ENCODE peak calls at places on chromosomes 2 and 18, in seven cellular contexts. W is activated CD4-positive, CD25-positive, alpha-beta regulatory T cell treated with anti-CD3 and anti-CD28 coated beads, Interleukin-2, amount 50 U/mL, for 72 hours; S is choroid plexus epithelial cell; Z is NCI-H1694 treated with DMSO at 0.1 percent for 48 hours; N is stimulated activated CD8-positive, alpha-beta memory T cell treated with anti-CD3 and anti-CD28 coated beads, Interleukin-15, amount 100 ng/mL, for 24 hours; O is fibroblast of the aortic adventitia; R is hypothalamus. A is an unnamed sample.

GRCh38 chr2:156405586-156405985 is 30.6 kb upstream of the GPD2 start:
- DNase-seq in W (no peak), S (peak; percentile 36), Z (no peak), N (no peak), O (peak; percentile 51), R (no peak), A (no peak)

GRCh38 chr18:28511421-28511821 is 334.5 kb upstream of the CDH2 start:
- DNase-seq in W (no peak), S (peak; percentile 20), Z (no peak), N (no peak), O (peak; percentile 32), R (no peak), A (peak; percentile 52)

GRCh38 chr2:69119104-69119503 is 106.1 kb downstream of the ANTXR1 start:
- DNase-seq in W (no peak), S (no peak), Z (no peak), N (no peak), O (no peak), R (no peak), A (peak; percentile 59)

GRCh38 chr2:51693640-51694039 is 661.7 kb upstream of the NRXN1 start:
- DNase-seq in W (no peak), S (no peak), Z (no peak), N (no peak), O (peak; percentile 16), R (no peak), A (no peak)

GRCh38 chr18:67476585-67476984 is 39.9 kb downstream of the DSEL start:
- DNase-seq in W (no peak), S (peak; percentile 32), Z (no peak), N (no peak), O (no peak), R (no peak), A (peak; percentile 12)

GRCh38 chr18:35526476-35527120 is 28.8 kb upstream of the INO80C start:
- DNase-seq in W (no peak), S (peak; percentile 93), Z (no peak), N (no peak), O (peak; percentile 10), R (no peak), A (peak; percentile 46)

GRCh38 chr2:164554487-164554886 is 66.8 kb downstream of the GRB14 start:
- DNase-seq in W (no peak), S (peak; percentile 34), Z (no peak), N (no peak), O (no peak), R (no peak), A (peak; percentile 50)

GRCh38 chr2:101619191-101619591 is 78.3 kb upstream of the MAP4K4 start:
- DNase-seq in W (no peak), S (peak; percentile 62), Z (no peak), N (no peak), O (no peak), R (no peak), A (no peak)

GRCh38 chr2:158753561-158754302 is 41.4 kb upstream of the DAPL1 start:
- DNase-seq in W (no peak), S (peak; percentile 86), Z (peak; percentile 90), N (no peak), O (peak; percentile 79), R (no peak), A (peak; percentile 83)

GRCh38 chr2:97714950-97715652 is 1.7 kb downstream of the ZAP70 start:
- DNase-seq in W (no peak), S (no peak), Z (no peak), N (no peak), O (no peak), R (no peak), A (no peak)

GRCh38 chr2:49490710-49491109 is 336.4 kb upstream of the FSHR start:
- DNase-seq in W (no peak), S (no peak), Z (no peak), N (no peak), O (no peak), R (no peak), A (peak; percentile 2)

GRCh38 chr2:112182581-112183034 is 44.4 kb downstream of the FBLN7 start:
- DNase-seq in W (peak; percentile 68), S (no peak), Z (no peak), N (no peak), O (no peak), R (no peak), A (no peak)

GRCh38 chr2:29010946-29011649 is 30.0 kb downstream of the TOGARAM2 start:
- DNase-seq in W (no peak), S (peak; percentile 99), Z (no peak), N (no peak), O (peak; percentile 40), R (no peak), A (peak; percentile 69)

GRCh38 chr2:121890041-121890440 is 134.6 kb downstream of the TSN start:
- DNase-seq in W (no peak), S (no peak), Z (peak; percentile 51), N (no peak), O (no peak), R (no peak), A (no peak)

GRCh38 chr2:47402805-47403691 is at the start of gene MSH2:
- DNase-seq in W (peak; percentile 90), S (peak; percentile 93), Z (peak; percentile 95), N (peak; percentile 72), O (peak; percentile 88), R (peak; percentile 83), A (peak; percentile 96)

GRCh38 chr2:189629553-189630453 is 31.5 kb upstream of the ASNSD1 start:
- DNase-seq in W (no peak), S (peak; percentile 86), Z (no peak), N (no peak), O (peak; percentile 52), R (no peak), A (no peak)

GRCh38 chr2:112750560-112750843 is 13.9 kb downstream of the CKAP2L start:
- DNase-seq in W (no peak), S (peak; percentile 43), Z (no peak), N (no peak), O (peak; percentile 62), R (no peak), A (peak; percentile 27)

GRCh38 chr2:97691166-97691565 is 21.7 kb downstream of the C2orf92 start:
- DNase-seq in W (no peak), S (no peak), Z (no peak), N (no peak), O (no peak), R (no peak), A (no peak)

GRCh38 chr2:142415461-142415860 is 284.6 kb upstream of the LRP1B start:
- DNase-seq in W (no peak), S (no peak), Z (no peak), N (no peak), O (no peak), R (no peak), A (no peak)

GRCh38 chr2:154697422-154698237 is 865 bp upstream of the KCNJ3 start:
- DNase-seq in W (no peak), S (no peak), Z (peak; percentile 62), N (no peak), O (no peak), R (no peak), A (peak; percentile 55)

GRCh38 chr2:188189356-188189755 is 102.3 kb upstream of the GULP1 start:
- DNase-seq in W (no peak), S (no peak), Z (no peak), N (no peak), O (no peak), R (no peak), A (no peak)

GRCh38 chr2:133674433-133675331 is 106.4 kb upstream of the NCKAP5 start:
- DNase-seq in W (no peak), S (peak; percentile 93), Z (peak; percentile 55), N (no peak), O (peak; percentile 96), R (peak; percentile 47), A (peak; percentile 91)

GRCh38 chr2:112891333-112891950 is 19.5 kb upstream of the IL37 start:
- DNase-seq in W (no peak), S (no peak), Z (no peak), N (no peak), O (no peak), R (no peak), A (no peak)

GRCh38 chr2:105114551-105114950 is 76.7 kb downstream of the MRPS9 start:
- DNase-seq in W (no peak), S (peak; percentile 85), Z (peak; percentile 58), N (no peak), O (peak; percentile 79), R (no peak), A (peak; percentile 72)

GRCh38 chr18:50720281-50720680 is 99.5 kb downstream of the MRO start:
- DNase-seq in W (no peak), S (no peak), Z (no peak), N (no peak), O (no peak), R (no peak), A (no peak)

A was measured in astrocyte of the hippocampus.